ENCODE peak calls at places on chromosomes 3 and 15, in seven cellular contexts. P is NCI-H2081, J is mucosa of gallbladder, Q is HL-60, W is frontal cortex, X is neural crest cell, B is epithelial cell of prostate. S is an unnamed sample.

GRCh38 chr3:192092388-192093005 is 631.5 kb downstream of the PYDC2 start:
- DNase-seq in P (no peak), J (no peak), Q (no peak), W (no peak), X (no peak), B (no peak), S (no peak)

GRCh38 chr3:122977645-122978466 is 49.7 kb downstream of the SEMA5B start:
- DNase-seq in P (no peak), J (no peak), Q (no peak), W (peak), X (peak), B (no peak), S (no peak)

GRCh38 chr3:184687363-184688049 is 24.4 kb downstream of the MAGEF1 start:
- DNase-seq in P (no peak), J (peak), Q (no peak), W (no peak), X (no peak), B (no peak), S (no peak)

GRCh38 chr3:162141232-162141631 is 644.6 kb downstream of the OTOL1 start:
- DNase-seq in P (no peak), J (no peak), Q (no peak), W (no peak), X (no peak), B (no peak), S (no peak)

GRCh38 chr3:186360779-186361178 is 1.3 kb downstream of the DGKG start:
- DNase-seq in P (no peak), J (no peak), Q (no peak), W (peak), X (no peak), B (no peak), S (no peak)

GRCh38 chr3:72733676-72734075 is 114.6 kb downstream of the SHQ1 start:
- DNase-seq in P (no peak), J (no peak), Q (no peak), W (no peak), X (no peak), B (no peak), S (no peak)

GRCh38 chr15:78388865-78389264 is 48.7 kb downstream of the CRABP1 start:
- DNase-seq in P (no peak), J (no peak), Q (no peak), W (no peak), X (no peak), B (no peak), S (no peak)

GRCh38 chr15:34782901-34783300 is 12.4 kb downstream of the ACTC1 start:
- DNase-seq in P (no peak), J (no peak), Q (no peak), W (no peak), X (no peak), B (peak), S (no peak)

GRCh38 chr3:175274056-175274455 is 414.9 kb downstream of the NAALADL2 start:
- DNase-seq in P (peak), J (no peak), Q (no peak), W (no peak), X (no peak), B (no peak), S (no peak)

GRCh38 chr3:72818915-72819314 is 29.3 kb downstream of the SHQ1 start:
- DNase-seq in P (no peak), J (no peak), Q (no peak), W (no peak), X (no peak), B (no peak), S (no peak)

GRCh38 chr3:110296885-110297284 is 774.7 kb upstream of the NECTIN3 start:
- DNase-seq in P (no peak), J (no peak), Q (no peak), W (no peak), X (no peak), B (no peak), S (no peak)

GRCh38 chr3:87694678-87695077 is 364.1 kb downstream of the CGGBP1 start:
- DNase-seq in P (no peak), J (no peak), Q (no peak), W (no peak), X (no peak), B (no peak), S (no peak)

GRCh38 chr3:9207076-9207763 is 42.2 kb downstream of the SRGAP3 start:
- DNase-seq in P (no peak), J (no peak), Q (no peak), W (no peak), X (no peak), B (no peak), S (no peak)

GRCh38 chr15:66591322-66591862 is 25.6 kb upstream of the LCTL start:
- DNase-seq in P (no peak), J (no peak), Q (no peak), W (no peak), X (no peak), B (no peak), S (no peak)